ENCODE peak calls at places on chromosomes 6 and 20, in ten cellular contexts. O, C, E, Y, A, H, I, M, U and P are unnamed samples.

GRCh38 chr20:35575958-35576357 is 34.1 kb downstream of the ERGIC3 start:
- DNase-seq in C (no peak), Y (no peak), E (no peak), M (no peak), I (no peak), U (no peak), A (no peak), H (no peak), O (no peak), P (no peak)

GRCh38 chr20:63135411-63135810 is 80.5 kb downstream of the YTHDF1 start:
- DNase-seq in E (no peak), A (no peak), O (no peak), Y (no peak), I (no peak), C (no peak), M (no peak), H (no peak), U (no peak), P (no peak)

GRCh38 chr6:168369776-168370175 is 50.2 kb upstream of the DACT2 start:
- DNase-seq in H (no peak), C (no peak), U (no peak), E (no peak), I (no peak), A (no peak), Y (no peak), O (no peak), M (no peak), P (no peak)

GRCh38 chr6:116280161-116280959 is 630 bp upstream of the TSPYL1 start:
- DNase-seq in E (no peak), I (no peak), C (no peak), Y (peak; percentile 19), O (no peak), M (no peak), A (no peak), U (peak; percentile 29), H (no peak), P (peak; percentile 30)

GRCh38 chr20:53942973-53943372 is 127.4 kb downstream of the BCAS1 start:
- DNase-seq in M (no peak), I (no peak), A (no peak), O (no peak), U (no peak), E (no peak), C (no peak), H (no peak), Y (no peak), P (no peak)

GRCh38 chr6:119349341-119350201 is at the start of gene MAN1A1:
- DNase-seq in Y (peak; percentile 15), A (peak; percentile 77), I (peak; percentile 62), H (peak; percentile 74), O (peak; percentile 91), C (peak; percentile 66), E (peak; percentile 95), U (peak; percentile 56), M (peak; percentile 71), P (peak; percentile 86)

GRCh38 chr20:47430862-47431588 is 70.7 kb upstream of the NCOA3 start:
- DNase-seq in Y (no peak), A (no peak), M (no peak), I (no peak), H (no peak), C (no peak), E (no peak), O (no peak), U (no peak), P (no peak)

GRCh38 chr20:50193851-50194830 is 3.5 kb downstream of the CEBPB start:
- DNase-seq in I (no peak), A (peak; percentile 34), H (no peak), O (no peak), M (no peak), E (peak; percentile 40), C (no peak), Y (no peak), U (no peak), P (peak; percentile 9)

GRCh38 chr20:33062105-33062629 is 8.5 kb downstream of the BPIFB3 start:
- DNase-seq in Y (no peak), M (no peak), C (no peak), I (no peak), O (no peak), U (no peak), H (no peak), E (no peak), A (no peak), P (no peak)

GRCh38 chr6:11761744-11762620 is 16.6 kb downstream of the ADTRP start:
- DNase-seq in I (no peak), H (no peak), A (peak; percentile 13), E (no peak), U (no peak), Y (no peak), C (no peak), M (no peak), O (no peak), P (no peak)

GRCh38 chr6:156974897-156975296 is 197.7 kb downstream of the ARID1B start:
- DNase-seq in U (no peak), M (no peak), E (no peak), A (no peak), Y (no peak), C (no peak), I (no peak), O (no peak), H (no peak), P (no peak)

GRCh38 chr6:24323632-24324337 is 34.1 kb downstream of the DCDC2 start:
- DNase-seq in O (no peak), A (peak; percentile 70), U (no peak), I (no peak), C (peak; percentile 73), M (no peak), H (no peak), Y (no peak), E (no peak), P (peak; percentile 41)

GRCh38 chr6:73585566-73586415 is 65.0 kb upstream of the EEF1A1 start:
- DNase-seq in C (no peak), E (peak; percentile 64), M (peak; percentile 56), A (peak; percentile 82), U (peak; percentile 89), H (peak; percentile 21), I (peak; percentile 48), Y (peak; percentile 69), O (peak; percentile 52), P (peak; percentile 82)

GRCh38 chr6:74117113-74117512 is 421.1 kb downstream of the CD109 start:
- DNase-seq in H (no peak), Y (no peak), O (no peak), A (no peak), I (no peak), E (no peak), C (no peak), U (peak; percentile 53), M (no peak), P (no peak)

GRCh38 chr6:109382576-109383437 is 540 bp upstream of the CD164 start:
- DNase-seq in H (peak; percentile 93), A (peak; percentile 94), C (peak; percentile 86), U (peak; percentile 97), I (peak; percentile 84), M (peak; percentile 93), Y (peak; percentile 95), O (peak; percentile 94), E (peak; percentile 94), P (peak; percentile 97)

GRCh38 chr6:49550413-49551125 is at the start of gene C6orf141:
- DNase-seq in A (peak; percentile 46), Y (no peak), I (peak; percentile 60), E (no peak), C (no peak), H (no peak), U (no peak), O (peak; percentile 59), M (no peak), P (no peak)

GRCh38 chr20:35885212-35885611 is 69.1 kb downstream of the SCAND1 start:
- DNase-seq in C (no peak), Y (no peak), E (no peak), M (no peak), I (no peak), H (no peak), A (no peak), U (no peak), O (no peak), P (no peak)

GRCh38 chr6:74871757-74872156 is 334.1 kb downstream of the COL12A1 start:
- DNase-seq in H (no peak), Y (no peak), M (no peak), C (peak; percentile 85), O (no peak), A (peak; percentile 48), E (no peak), I (no peak), U (no peak), P (peak; percentile 86)

GRCh38 chr6:42400886-42401604 is 50.7 kb downstream of the TRERF1 start:
- DNase-seq in Y (no peak), O (no peak), C (no peak), H (no peak), A (no peak), E (no peak), M (no peak), I (no peak), U (no peak), P (no peak)

GRCh38 chr6:85044336-85044735 is 279.9 kb upstream of the TBX18 start:
- DNase-seq in C (no peak), U (no peak), O (no peak), I (no peak), Y (no peak), M (no peak), A (no peak), E (peak; percentile 29), H (no peak), P (no peak)

GRCh38 chr20:48703107-48703506 is 124.7 kb downstream of the PREX1 start:
- DNase-seq in I (no peak), A (no peak), Y (no peak), U (no peak), E (no peak), H (no peak), M (no peak), C (no peak), O (no peak), P (no peak)

GRCh38 chr20:49367113-49367512 is 89.3 kb upstream of the ZNFX1 start:
- DNase-seq in A (no peak), I (no peak), E (no peak), Y (no peak), M (no peak), H (no peak), U (no peak), O (no peak), C (no peak), P (no peak)

GRCh38 chr6:17505767-17506280 is 94.3 kb upstream of the FAM8A1 start:
- DNase-seq in U (no peak), H (no peak), I (no peak), M (no peak), C (no peak), A (peak; percentile 64), O (no peak), E (peak; percentile 57), Y (no peak), P (peak; percentile 57)

GRCh38 chr20:25738198-25738597 is 41.5 kb upstream of the ZNF337 start:
- DNase-seq in O (no peak), E (no peak), M (no peak), Y (no peak), A (peak; percentile 74), U (no peak), C (no peak), I (no peak), H (no peak), P (peak; percentile 43)

GRCh38 chr6:98970469-98970868 is 22.7 kb upstream of the FBXL4 start:
- DNase-seq in A (no peak), I (no peak), Y (no peak), H (no peak), O (no peak), C (no peak), E (no peak), M (no peak), U (no peak), P (no peak)

GRCh38 chr20:61461459-61461858 is 209.4 kb downstream of the CDH4 start:
- DNase-seq in U (no peak), A (no peak), H (no peak), O (no peak), Y (peak; percentile 24), C (no peak), M (no peak), E (no peak), I (no peak), P (no peak)

GRCh38 chr6:149987602-149988107 is 23.9 kb downstream of the ULBP1 start:
- DNase-seq in I (no peak), M (no peak), H (no peak), Y (no peak), C (no peak), E (no peak), U (no peak), O (no peak), A (no peak), P (no peak)